ENCODE peak calls at places on chromosome 1, in five cellular contexts. P is adrenal gland; A is prostate gland; D is right cardiac atrium; B is naive thymus-derived CD4-positive, alpha-beta T cell. K is an unnamed sample. For H3K4me1 and H3K27me3, the result is how much of the 10 kb centered on the place peaks cover.

GRCh38 chr1:158496379-158496778 is 24.4 kb downstream of the OR10R2 start:
- DNase-seq in P (no peak), A (no peak), D (no peak), B (no peak), K (no peak)

GRCh38 chr1:87683557-87683956 is 354.9 kb downstream of the LMO4 start:
- DNase-seq in P (no peak), A (no peak), D (no peak), B (no peak), K (no peak)

GRCh38 chr1:85629532-85629920 is 49.0 kb downstream of the CCN1 start:
- DNase-seq in P (no peak), A (no peak), D (no peak), B (no peak), K (no peak)

GRCh38 chr1:44025816-44026215 is 5.4 kb downstream of the SLC6A9 start:
- DNase-seq in P (no peak), A (no peak), D (no peak), B (no peak), K (no peak)

GRCh38 chr1:100455478-100456072 is 82.4 kb upstream of the GPR88 start:
- DNase-seq in P (no peak), A (no peak), D (no peak), B (peak), K (no peak)

GRCh38 chr1:84373446-84374141 is 24.7 kb upstream of the DNASE2B start:
- DNase-seq in P (no peak), A (no peak), D (no peak), B (no peak), K (no peak)

GRCh38 chr1:11501491-11501897 is 22.5 kb downstream of the DISP3 start:
- DNase-seq in P (peak), A (no peak), D (peak), B (peak), K (peak)

GRCh38 chr1:6245869-6246496 is 2.0 kb downstream of the HES3 start:
- DNase-seq in P (no peak), A (no peak), D (no peak), B (no peak), K (no peak)

GRCh38 chr1:64171797-64172281 is 31.6 kb upstream of the UBE2U start:
- DNase-seq in P (no peak), A (peak), D (no peak), B (no peak), K (no peak)

GRCh38 chr1:178723541-178723940 is 1.5 kb upstream of the RALGPS2 start:
- DNase-seq in P (no peak), A (no peak), D (no peak), B (no peak), K (no peak)

GRCh38 chr1:23381233-23381885 is 11.7 kb upstream of the ZNF436 start:
- DNase-seq in P (no peak), A (no peak), D (no peak), B (no peak), K (no peak)

GRCh38 chr1:205714190-205714905 is 34.0 kb upstream of the SLC45A3 start:
- DNase-seq in P (no peak), A (peak), D (no peak), B (no peak), K (no peak)

GRCh38 chr1:41431490-41432350 is 52.8 kb downstream of the EDN2 start:
- DNase-seq in P (peak), A (no peak), D (peak), B (no peak), K (no peak)

GRCh38 chr1:170680428-170680827 is 16.5 kb downstream of the PRRX1 start:
- DNase-seq in P (no peak), A (no peak), D (no peak), B (no peak), K (no peak)

GRCh38 chr1:24535021-24535424 is 20.9 kb upstream of the NCMAP start:
- DNase-seq in P (no peak), A (no peak), D (no peak), B (peak), K (no peak)

GRCh38 chr1:167715653-167716302 is 6.0 kb upstream of the MPZL1 start:
- DNase-seq in P (no peak), A (no peak), D (no peak), B (no peak), K (no peak)

DNA sequence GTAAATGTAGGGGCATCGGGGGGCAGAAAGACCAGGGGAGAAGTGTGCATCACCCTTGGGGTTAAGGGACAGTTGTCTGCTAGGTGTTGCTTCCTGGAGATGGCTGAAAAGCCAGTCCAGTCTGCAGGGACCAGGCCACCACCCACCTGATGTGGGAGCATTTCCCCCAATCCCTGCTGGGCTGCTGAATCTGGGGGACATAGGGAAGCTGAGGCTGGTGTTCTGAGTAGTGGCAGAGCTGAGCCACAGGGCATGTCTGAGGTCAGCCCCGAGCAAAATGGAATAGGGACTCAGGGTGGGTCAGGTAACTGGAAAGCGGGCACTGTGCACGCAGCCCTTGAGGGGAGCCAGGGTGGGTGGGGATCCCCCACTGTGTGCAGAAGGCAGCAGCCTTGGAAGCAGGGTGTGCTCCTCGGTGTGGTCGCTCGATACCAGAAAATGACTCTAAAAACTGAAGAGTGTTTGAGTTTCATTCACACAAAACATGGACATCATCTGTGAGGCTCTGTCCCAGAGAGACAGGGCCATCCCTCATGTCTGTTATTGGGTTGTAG is 2.4 kb upstream of the CCNL2 start:
- DNase-seq in P (no peak), A (no peak), D (no peak), B (no peak), K (no peak)
- H3K4me1 ChIP-seq in P (under half), A (under half), D (under half), B (under half), K (under half)

DNA sequence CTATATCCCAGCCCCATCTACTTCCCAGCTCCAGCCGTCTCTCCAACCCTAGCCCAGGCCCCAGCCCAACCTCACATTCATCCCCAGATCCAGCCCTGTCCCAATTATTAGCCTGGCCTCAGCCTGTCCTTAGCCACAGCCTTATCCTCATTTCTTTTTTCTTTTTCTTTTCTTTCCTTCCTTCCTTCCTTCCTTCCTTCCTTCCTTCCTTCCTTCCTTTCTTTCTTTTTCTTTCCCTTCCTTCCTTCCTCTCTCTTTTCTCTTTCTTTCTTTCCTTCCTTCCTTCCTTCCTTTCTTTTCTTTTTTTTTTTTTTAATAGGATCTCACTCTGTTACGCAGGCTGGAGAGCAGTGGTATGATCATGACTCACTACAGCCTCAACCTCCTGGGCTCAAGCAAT is 7.6 kb downstream of the FCMR start:
- DNase-seq in P (no peak), A (no peak), D (no peak), B (no peak), K (no peak)
- H3K27me3 ChIP-seq in P (under half), A (under half), D (under half), B (under half), K (under half)

GRCh38 chr1:8464377-8464776 is 146.5 kb downstream of the SLC45A1 start:
- DNase-seq in P (no peak), A (no peak), D (no peak), B (no peak), K (no peak)
- H3K4me1 ChIP-seq in P (under half), A (under half), D (under half), B (under half), K (under half)

GRCh38 chr1:223319913-223320600 is 43.9 kb downstream of the SUSD4 start:
- DNase-seq in P (no peak), A (peak), D (no peak), B (no peak), K (no peak)
- H3K27me3 ChIP-seq in P (under half), A (under half), D (under half), B (under half), K (under half)

GRCh38 chr1:40058453-40059291 is 18.1 kb downstream of the CAP1 start:
- DNase-seq in P (no peak), A (no peak), D (no peak), B (no peak), K (no peak)

GRCh38 chr1:40059960-40060337 is 19.4 kb downstream of the CAP1 start:
- DNase-seq in P (no peak), A (no peak), D (no peak), B (no peak), K (no peak)

GRCh38 chr1:40059292-40059959 is 18.9 kb downstream of the CAP1 start:
- DNase-seq in P (no peak), A (no peak), D (no peak), B (peak), K (no peak)

GRCh38 chr1:40058097-40058452 is 17.5 kb downstream of the CAP1 start:
- DNase-seq in P (no peak), A (no peak), D (no peak), B (no peak), K (no peak)

DNA sequence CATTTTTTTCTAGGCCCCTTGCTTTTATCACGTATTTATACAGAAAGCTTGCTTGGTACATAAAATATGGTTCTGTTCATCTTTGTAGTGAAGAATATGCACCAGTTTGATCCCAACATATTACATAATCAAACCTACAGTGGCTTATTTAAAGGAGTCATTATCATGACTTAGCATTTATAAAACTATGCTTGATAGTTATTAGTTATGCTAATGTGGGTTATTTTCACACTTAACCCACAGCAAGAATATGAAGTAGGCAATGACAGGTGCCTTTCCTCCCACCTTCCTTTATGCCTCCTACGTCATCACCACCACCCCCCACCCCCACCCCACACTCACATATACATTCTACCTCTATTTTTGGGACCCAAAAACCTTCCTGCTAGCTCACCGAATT is 19.8 kb downstream of the CAP1 start:
- DNase-seq in P (no peak), A (no peak), D (no peak), B (no peak), K (no peak)
- H3K4me1 ChIP-seq in P (under half), A (under half), D (under half), B (half or more), K (under half)

GRCh38 chr1:110524311-110525249 is 5.6 kb upstream of the KCNA10 start:
- DNase-seq in P (peak), A (no peak), D (no peak), B (peak), K (no peak)
- H3K27me3 ChIP-seq in P (under half), A (under half), D (under half), B (under half), K (under half)

DNA sequence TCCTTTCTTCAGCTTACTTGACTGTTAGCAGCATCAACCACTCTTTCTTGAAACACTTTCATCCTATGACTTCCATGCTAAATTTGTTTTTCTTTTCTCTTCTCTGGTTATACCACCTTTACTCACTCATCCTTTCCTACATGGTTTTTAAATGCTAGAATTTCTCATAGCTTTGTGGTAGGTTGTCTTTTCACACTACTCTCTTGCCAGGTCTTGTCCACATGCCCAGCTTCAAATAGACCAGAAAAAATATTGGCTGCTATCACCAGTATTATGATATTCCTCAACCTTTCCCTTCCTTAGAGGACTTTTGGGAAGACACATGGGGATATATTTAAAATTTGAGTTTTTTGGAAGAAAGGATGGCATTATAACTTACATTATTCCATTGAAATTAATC is 48.8 kb downstream of the PPP1R12B start:
- DNase-seq in P (no peak), A (no peak), D (no peak), B (no peak), K (no peak)
- H3K4me1 ChIP-seq in P (under half), A (under half), D (under half), B (under half), K (under half)

GRCh38 chr1:181317261-181317924 is 165.9 kb upstream of the CACNA1E start:
- DNase-seq in P (no peak), A (no peak), D (no peak), B (peak), K (no peak)

GRCh38 chr1:181318858-181319235 is 164.5 kb upstream of the CACNA1E start:
- DNase-seq in P (no peak), A (no peak), D (no peak), B (no peak), K (no peak)

GRCh38 chr1:181319903-181320302 is 163.4 kb upstream of the CACNA1E start:
- DNase-seq in P (no peak), A (no peak), D (no peak), B (no peak), K (no peak)

GRCh38 chr1:181314959-181315358 is 168.4 kb upstream of the CACNA1E start:
- DNase-seq in P (no peak), A (no peak), D (no peak), B (no peak), K (no peak)

GRCh38 chr1:181318022-181318857 is 165.1 kb upstream of the CACNA1E start:
- DNase-seq in P (no peak), A (no peak), D (no peak), B (peak), K (no peak)
- H3K27me3 ChIP-seq in P (under half), A (under half), D (under half), B (under half), K (under half)

K was measured in ascending aorta.